ENCODE peak calls at places on chromosomes 1 and 21, in six cellular contexts. V is breast epithelium, T is ovary, Q is IMR-90, C is fibroblast of lung, H is astrocyte. P is an unnamed sample. For H3K27me3, the result is how much of the 10 kb centered on the place peaks cover.

GRCh38 chr1:213987422-213987875 is 324 bp upstream of the PROX1 start:
- DNase-seq in H (no peak), V (no peak), Q (no peak), C (no peak), T (no peak), P (no peak)

GRCh38 chr1:89545264-89546038 is 20.8 kb downstream of the LRRC8B start:
- DNase-seq in V (no peak), T (no peak), H (peak), C (peak), Q (peak), P (no peak)

GRCh38 chr21:45997205-45997494 is 15.6 kb downstream of the COL6A1 start:
- DNase-seq in V (no peak), C (no peak), T (peak), H (no peak), Q (no peak), P (no peak)

GRCh38 chr1:162327144-162327790 is 49.4 kb downstream of the SPATA46 start:
- DNase-seq in T (no peak), H (no peak), C (no peak), Q (no peak), V (no peak), P (no peak)

GRCh38 chr21:8989261-8989882 is 1532.0 kb upstream of the TPTE start:
- DNase-seq in V (no peak), C (peak), T (no peak), H (peak), Q (no peak), P (no peak)

GRCh38 chr21:15682182-15682895 is 47.4 kb upstream of the USP25 start:
- DNase-seq in C (peak), Q (peak), H (peak), V (no peak), T (no peak), P (no peak)

GRCh38 chr21:17461014-17461413 is 51.8 kb upstream of the CXADR start:
- DNase-seq in V (no peak), T (peak), H (peak), C (peak), Q (peak), P (no peak)

GRCh38 chr1:32172621-32173245 is 6.7 kb upstream of the TXLNA start:
- DNase-seq in C (peak), T (no peak), V (no peak), Q (peak), H (peak), P (no peak)

GRCh38 chr21:41768371-41769042 is 1.7 kb upstream of the RIPK4 start:
- DNase-seq in V (peak), Q (peak), C (peak), T (no peak), H (peak), P (peak)

GRCh38 chr1:165327538-165327937 is 29.0 kb downstream of the LMX1A start:
- DNase-seq in Q (no peak), T (no peak), V (no peak), C (no peak), H (no peak), P (no peak)

GRCh38 chr1:23422313-23422877 is 2.2 kb downstream of the TCEA3 start:
- DNase-seq in C (peak), Q (peak), T (peak), V (peak), H (peak), P (no peak)

GRCh38 chr1:41890841-41891311 is 27.8 kb downstream of the HIVEP3 start:
- DNase-seq in H (peak), C (peak), T (no peak), V (peak), Q (peak), P (no peak)

GRCh38 chr1:94817697-94818096 is 2.5 kb upstream of the SLC44A3 start:
- DNase-seq in V (no peak), T (no peak), C (no peak), H (no peak), Q (no peak), P (no peak)

GRCh38 chr1:209207701-209208286 is 375.7 kb upstream of the CAMK1G start:
- DNase-seq in Q (peak), T (peak), H (peak), V (peak), C (peak), P (peak)

DNA sequence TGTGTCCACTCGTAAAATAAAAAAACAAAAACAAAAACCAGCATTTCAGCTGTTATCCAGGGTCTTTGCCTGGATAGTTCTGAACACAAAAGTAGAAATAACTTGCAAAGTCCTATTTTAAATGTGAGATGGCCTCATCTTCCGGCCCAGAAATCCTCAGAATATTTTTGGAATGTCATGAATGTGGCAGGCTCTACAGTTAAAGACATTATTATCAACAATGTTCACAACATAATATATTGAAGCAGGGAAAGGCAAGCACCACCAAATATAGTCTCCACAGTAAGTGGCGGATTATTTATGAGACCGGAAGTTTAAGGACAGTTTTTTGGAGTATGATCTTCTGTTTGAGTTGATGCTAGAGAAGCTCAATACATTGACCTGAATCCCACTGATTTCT is 1.2 kb upstream of the C1orf198 start:
- DNase-seq in V (no peak), H (peak), C (peak), T (no peak), Q (peak), P (no peak)
- H3K4me3 ChIP-seq in V (no peak), H (peak), C (no peak), T (peak), Q (peak), P (no peak)

GRCh38 chr1:4963251-4963650 is 308.8 kb downstream of the AJAP1 start:
- DNase-seq in T (no peak), Q (no peak), C (peak), V (no peak), H (peak), P (peak)
- H3K27me3 ChIP-seq in T (under half), Q (under half), C (under half), V (under half), H (under half), P (under half)

GRCh38 chr1:212759683-212760082 is 31.9 kb downstream of the NSL1 start:
- DNase-seq in Q (no peak), H (no peak), V (no peak), C (no peak), T (no peak), P (no peak)
- TF ChIP-seq CTCF in Q (no peak), H (no peak), V (no peak), C (no peak), T (no peak), P (no peak)

GRCh38 chr1:56099766-56100165 is 479.6 kb downstream of the PLPP3 start:
- DNase-seq in T (no peak), V (no peak), H (no peak), C (peak), Q (peak), P (no peak)
- H3K4me3 ChIP-seq in T (no peak), V (no peak), H (no peak), C (no peak), Q (no peak), P (no peak)

DNA sequence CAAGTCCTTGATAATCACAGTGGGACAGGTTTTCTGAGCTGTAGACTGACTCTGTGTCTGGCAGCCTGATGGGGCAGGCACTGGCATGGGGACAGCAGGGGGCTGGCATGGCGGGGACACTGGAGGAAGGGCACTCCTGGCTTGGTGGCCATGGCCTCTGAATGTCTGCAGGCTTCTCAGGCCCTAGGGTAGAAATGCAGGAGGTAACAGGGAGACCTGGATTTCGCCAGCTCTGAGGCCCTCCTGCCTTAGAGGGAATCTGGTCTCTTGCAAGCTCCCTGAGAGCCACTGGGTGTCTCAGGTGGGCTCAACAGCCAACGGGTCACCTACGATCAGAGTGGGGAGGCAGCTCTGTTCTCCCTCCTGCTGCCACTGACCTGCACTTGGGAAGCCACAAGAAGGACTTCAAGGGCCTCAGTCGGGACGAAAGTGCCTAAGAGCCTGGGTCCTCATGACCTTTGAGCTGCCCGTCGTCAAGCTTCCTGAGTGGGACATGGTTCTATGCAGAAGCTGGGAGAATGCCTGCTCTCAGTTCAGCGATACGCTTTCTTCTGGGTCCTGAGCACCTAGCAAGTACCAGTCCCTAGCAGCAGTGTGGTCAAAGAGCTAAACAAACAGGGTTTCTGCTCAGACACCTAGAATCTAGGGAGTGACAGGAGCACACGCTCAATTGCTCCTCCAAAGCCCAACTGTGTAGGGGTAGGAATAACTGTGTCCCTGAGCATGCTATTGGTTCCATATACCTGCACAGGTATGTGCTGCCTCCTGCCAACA is 569.0 kb downstream of the PTPRU start:
- DNase-seq in C (no peak), H (no peak), V (peak), T (no peak), Q (no peak), P (no peak)
- H3K27me3 ChIP-seq in C (under half), H (under half), V (under half), T (under half), Q (under half), P (under half)

P was measured in kidney epithelial cell.